ENCODE peak calls at places on chromosomes 7 and 10, in four cellular contexts. I is A549, T is psoas muscle, N is heart right ventricle. V is an unnamed sample.

GRCh38 chr7:97167176-97167575 is 49.7 kb downstream of the SDHAF3 start:
- DNase-seq in N (no peak), T (no peak), I (no peak), V (no peak)

GRCh38 chr7:101884671-101885596 is 67.5 kb downstream of the CUX1 start:
- DNase-seq in N (no peak), I (no peak), T (no peak), V (no peak)

GRCh38 chr7:148921189-148921588 is 37.1 kb upstream of the EZH2 start:
- DNase-seq in T (no peak), I (no peak), N (no peak), V (no peak)

GRCh38 chr10:101720606-101721230 is 25.7 kb upstream of the FBXW4 start:
- DNase-seq in I (no peak), N (no peak), T (no peak), V (no peak)

GRCh38 chr7:83970081-83970480 is 224.5 kb downstream of the SEMA3A start:
- DNase-seq in T (no peak), N (no peak), I (no peak), V (no peak)

GRCh38 chr10:84244651-84245270 is at the start of gene RGR:
- DNase-seq in T (peak; percentile 68), N (peak; percentile 54), I (no peak), V (no peak)

GRCh38 chr10:132094581-132095234 is 29.0 kb downstream of the JAKMIP3 start:
- DNase-seq in I (peak; percentile 26), T (no peak), N (no peak), V (no peak)

GRCh38 chr7:44114586-44115310 is 8.6 kb downstream of the POLD2 start:
- DNase-seq in I (no peak), N (peak; percentile 79), T (peak; percentile 82), V (no peak)

GRCh38 chr10:43110318-43111071 is 27.8 kb upstream of the CSGALNACT2 start:
- DNase-seq in T (peak; percentile 72), N (no peak), I (no peak), V (no peak)

GRCh38 chr7:140506788-140507464 is 27.6 kb upstream of the MKRN1 start:
- DNase-seq in N (peak; percentile 71), T (peak; percentile 77), I (no peak), V (peak; percentile 32)

GRCh38 chr10:3102721-3103410 is 35.5 kb downstream of the PFKP start:
- DNase-seq in N (no peak), I (no peak), T (no peak), V (peak; percentile 75)

GRCh38 chr7:28980504-28981281 is 22.6 kb upstream of the TRIL start:
- DNase-seq in T (no peak), I (no peak), N (no peak), V (no peak)

GRCh38 chr10:17003666-17004065 is 125.9 kb downstream of the CUBN start:
- DNase-seq in N (no peak), I (no peak), T (no peak), V (no peak)

GRCh38 chr7:128931186-128931798 is 6.4 kb upstream of the IRF5 start:
- DNase-seq in T (peak; percentile 41), N (no peak), I (no peak), V (no peak)

GRCh38 chr7:157523766-157524421 is 187.1 kb downstream of the DNAJB6 start:
- DNase-seq in I (no peak), N (no peak), T (peak; percentile 37), V (no peak)

GRCh38 chr10:60148266-60148840 is 241.3 kb downstream of the ANK3 start:
- DNase-seq in N (peak; percentile 12), I (no peak), T (no peak), V (peak; percentile 87)

GRCh38 chr7:151013356-151013727 is 11.0 kb downstream of the ATG9B start:
- DNase-seq in I (no peak), N (no peak), T (no peak), V (no peak)

GRCh38 chr7:140435252-140435895 is 31.5 kb downstream of the RAB19 start:
- DNase-seq in I (no peak), T (no peak), N (no peak), V (no peak)

GRCh38 chr10:117783698-117784395 is 241.3 kb downstream of the EMX2 start:
- DNase-seq in I (no peak), T (no peak), N (no peak), V (no peak)

GRCh38 chr10:30368065-30368718 is 19.1 kb upstream of the MTPAP start:
- DNase-seq in I (no peak), T (no peak), N (no peak), V (no peak)

GRCh38 chr10:88525371-88526079 is 57.6 kb downstream of the RNLS start:
- DNase-seq in T (no peak), N (no peak), I (peak; percentile 8), V (peak; percentile 94)

GRCh38 chr7:71509381-71509780 is 377.4 kb downstream of the GALNT17 start:
- DNase-seq in N (no peak), I (no peak), T (no peak), V (no peak)

GRCh38 chr10:62430881-62431280 is 56.7 kb downstream of the ZNF365 start:
- DNase-seq in T (no peak), I (no peak), N (no peak), V (no peak)

GRCh38 chr7:45920543-45921380 is at the start of gene IGFBP3:
- DNase-seq in I (peak; percentile 41), N (peak; percentile 34), T (peak; percentile 63), V (peak; percentile 40)

GRCh38 chr7:112168915-112169314 is 37.3 kb downstream of the DOCK4 start:
- DNase-seq in N (no peak), I (no peak), T (no peak), V (no peak)

GRCh38 chr7:135240446-135240845 is 6.8 kb downstream of the STRA8 start:
- DNase-seq in T (no peak), I (no peak), N (no peak), V (no peak)

GRCh38 chr10:133473270-133473669 is 19.5 kb downstream of the SCART1 start:
- DNase-seq in T (no peak), N (no peak), I (no peak), V (no peak)

GRCh38 chr10:133474027-133474426 is 20.3 kb downstream of the SCART1 start:
- DNase-seq in I (no peak), T (no peak), N (no peak), V (no peak)

GRCh38 chr10:133476641-133476990 is 22.9 kb downstream of the SCART1 start:
- DNase-seq in T (no peak), I (no peak), N (no peak), V (no peak)

GRCh38 chr10:133474833-133475734 is 21.3 kb downstream of the SCART1 start:
- DNase-seq in T (no peak), N (no peak), I (no peak), V (peak; percentile 3)

GRCh38 chr10:133475821-133476640 is 22.3 kb downstream of the SCART1 start:
- DNase-seq in I (no peak), T (no peak), N (no peak), V (no peak)
- H3K4me3 ChIP-seq in I (no peak overlapping the region), T (no peak overlapping the region), N (no peak overlapping the region), V (no peak overlapping the region)

DNA sequence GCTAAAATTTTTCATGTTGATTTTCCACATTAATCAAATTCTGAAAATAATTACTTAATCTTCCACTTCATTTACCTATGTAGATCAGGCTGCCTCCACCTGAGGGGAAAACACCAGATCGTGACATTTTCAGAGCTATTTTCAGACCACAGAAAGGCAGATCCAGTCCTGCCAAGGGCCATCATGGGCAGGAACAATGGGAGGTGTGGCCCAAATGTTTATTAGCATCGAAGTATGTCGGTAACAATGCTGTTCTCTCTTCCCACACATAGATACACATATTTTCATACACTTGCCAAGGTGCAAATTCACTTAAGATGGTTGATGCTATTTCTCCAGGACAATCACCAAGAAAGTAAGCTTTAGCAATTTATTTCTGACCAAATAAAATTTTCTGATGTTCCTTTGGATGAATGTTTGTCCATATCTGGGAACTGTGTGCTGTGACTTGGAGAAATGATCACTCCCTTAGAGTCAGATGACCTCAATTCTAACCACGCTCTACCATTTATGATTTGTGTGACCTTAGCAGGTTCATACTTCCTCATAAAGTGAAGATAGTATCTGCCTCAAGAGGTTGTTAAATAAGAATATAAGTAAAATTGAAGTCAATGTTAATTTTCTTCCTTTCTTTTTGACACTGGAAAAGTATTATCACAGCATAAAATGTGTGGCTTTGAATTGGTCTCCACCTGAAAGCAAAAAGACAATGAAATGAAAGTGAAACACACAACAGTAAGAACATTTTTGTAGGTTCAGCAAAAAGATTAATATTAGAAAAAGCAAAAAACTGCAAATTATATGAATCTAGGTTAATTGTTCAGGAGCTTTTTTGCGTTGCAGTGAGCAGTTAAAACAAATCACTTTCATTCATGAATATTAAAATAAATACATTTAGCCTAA is 310.4 kb upstream of the PHF14 start:
- DNase-seq in N (no peak), I (no peak), T (no peak), V (no peak)
- H3K4me3 ChIP-seq in N (no peak overlapping the region), I (no peak overlapping the region), T (no peak overlapping the region), V (no peak overlapping the region)

DNA sequence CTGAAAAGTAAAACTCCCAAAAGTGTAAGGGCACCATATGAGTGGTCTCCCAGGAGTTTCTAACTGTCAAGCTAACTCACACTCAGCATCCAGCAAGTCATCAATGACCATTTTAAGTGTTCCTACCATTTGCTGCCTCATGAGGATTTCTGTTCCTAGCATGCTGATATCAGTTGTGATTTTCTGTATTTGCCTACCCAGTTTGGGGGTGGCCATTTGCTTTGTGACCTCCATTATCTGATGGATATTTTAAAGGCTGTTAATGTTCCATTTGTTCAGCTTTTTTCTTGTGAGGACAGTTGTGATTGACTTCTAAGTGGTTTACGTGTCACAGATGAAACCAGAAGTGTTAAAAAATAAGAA is 2.9 kb downstream of the FAM24B start:
- DNase-seq in T (no peak), N (no peak), I (no peak), V (no peak)
- H3K4me3 ChIP-seq in T (no peak overlapping the region), N (no peak overlapping the region), I (no peak overlapping the region), V (no peak overlapping the region)

GRCh38 chr10:99993994-99994689 is 15.6 kb downstream of the DNMBP start:
- DNase-seq in I (no peak), T (peak; percentile 65), N (peak; percentile 60), V (peak; percentile 36)
- H3K4me3 ChIP-seq in I (no peak overlapping the region), T (no peak overlapping the region), N (no peak overlapping the region), V (no peak overlapping the region)

DNA sequence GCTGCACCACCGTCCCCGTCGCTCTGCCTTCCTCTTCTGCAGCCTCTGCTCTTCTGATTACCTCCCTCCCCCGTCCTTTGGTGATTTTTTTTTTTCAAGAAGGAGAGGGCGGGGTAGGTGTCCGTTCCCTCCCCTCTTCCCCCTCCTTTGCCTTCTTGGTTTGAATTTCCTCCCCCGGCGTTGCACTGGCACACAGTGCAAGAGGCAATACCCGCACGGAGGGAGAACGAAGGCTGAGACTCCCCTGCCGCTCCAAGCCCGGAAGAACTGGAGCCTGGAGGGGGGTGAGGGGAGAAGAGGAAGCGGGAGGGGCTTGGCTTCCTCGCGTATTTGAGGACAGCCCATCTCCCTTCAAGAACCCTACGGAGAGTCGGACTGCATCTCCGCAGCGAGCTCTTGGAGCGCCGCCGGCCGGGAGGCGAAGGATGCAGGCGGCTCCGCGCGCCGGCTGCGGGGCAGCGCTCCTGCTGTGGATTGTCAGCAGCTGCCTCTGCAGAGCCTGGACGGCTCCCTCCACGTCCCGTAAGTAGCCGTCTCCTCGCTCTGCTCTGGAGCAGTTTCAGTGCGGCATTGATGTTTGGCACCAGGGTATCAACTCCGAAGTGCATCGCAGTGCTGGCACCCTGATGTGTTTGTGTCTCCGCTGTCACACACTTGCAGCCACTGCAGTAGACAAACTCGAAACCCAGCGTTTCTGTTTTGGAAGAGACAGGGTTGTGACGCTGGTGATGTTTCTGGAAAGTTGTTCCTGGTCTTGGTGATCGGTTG is at the start of gene CNTNAP2:
- DNase-seq in T (no peak), I (no peak), N (no peak), V (no peak)
- H3K4me3 ChIP-seq in T (peak within 1 kb of the TSS; percentile 40), I (no peak within 1 kb of the TSS), N (peak within 1 kb of the TSS; percentile 32), V (peak within 1 kb of the TSS; percentile 10)

GRCh38 chr7:14341200-14341599 is 351.7 kb upstream of the ETV1 start:
- DNase-seq in N (no peak), T (no peak), I (no peak), V (no peak)
- H3K4me3 ChIP-seq in N (no peak overlapping the region), T (no peak overlapping the region), I (no peak overlapping the region), V (no peak overlapping the region)

GRCh38 chr10:49398986-49399385 is 3.1 kb upstream of the DRGX start:
- DNase-seq in N (no peak), T (no peak), I (no peak), V (no peak)
- H3K4me3 ChIP-seq in N (no peak overlapping the region), T (no peak overlapping the region), I (no peak overlapping the region), V (no peak overlapping the region)